ENCODE peak calls at places on chromosomes 5 and 9, in seven cellular contexts. O is WERI-Rb-1, W is Peyer's patch, A is HepG2, J is lower lobe of right lung, G is GM12865, L is left ventricle myocardium inferior. C is an unnamed sample.

GRCh38 chr9:91116226-91116625 is 245.5 kb downstream of the AUH start:
- DNase-seq in O (no peak), L (no peak), J (no peak), W (no peak), G (no peak), A (no peak), C (no peak)

GRCh38 chr9:70478963-70479641 is 64.6 kb upstream of the KLF9 start:
- DNase-seq in A (no peak), O (no peak), L (no peak), W (peak), J (peak), G (no peak), C (peak)

GRCh38 chr9:122176916-122177315 is 17.2 kb downstream of the MORN5 start:
- DNase-seq in L (no peak), A (no peak), G (no peak), O (no peak), J (no peak), W (no peak), C (no peak)

GRCh38 chr5:36691993-36692392 is 85.6 kb downstream of the SLC1A3 start:
- DNase-seq in W (no peak), L (peak), G (no peak), O (no peak), J (no peak), A (no peak), C (no peak)

GRCh38 chr9:134891713-134892112 is 11.1 kb downstream of the FCN2 start:
- DNase-seq in L (no peak), W (no peak), O (no peak), A (no peak), G (no peak), J (peak), C (no peak)

GRCh38 chr9:119722384-119722783 is 353.1 kb upstream of the BRINP1 start:
- DNase-seq in L (no peak), A (no peak), O (no peak), W (no peak), J (no peak), G (no peak), C (no peak)

GRCh38 chr5:145350501-145350900 is 484.6 kb downstream of the PRELID2 start:
- DNase-seq in A (no peak), J (no peak), L (no peak), W (no peak), G (no peak), O (no peak), C (no peak)

GRCh38 chr9:134355561-134356278 is 29.5 kb downstream of the RXRA start:
- DNase-seq in O (no peak), G (no peak), L (no peak), J (peak), A (no peak), W (peak), C (no peak)

GRCh38 chr5:75952963-75953362 is 130.2 kb upstream of the SV2C start:
- DNase-seq in J (no peak), G (no peak), W (no peak), O (no peak), A (no peak), L (no peak), C (no peak)

GRCh38 chr9:121721770-121722169 is 70.3 kb downstream of the DAB2IP start:
- DNase-seq in L (peak), O (no peak), W (no peak), A (no peak), G (no peak), J (no peak), C (no peak)

GRCh38 chr5:158313739-158314464 is 455.0 kb upstream of the CLINT1 start:
- DNase-seq in J (no peak), L (no peak), A (no peak), W (no peak), G (no peak), O (no peak), C (no peak)

GRCh38 chr9:6216951-6217350 is 1.3 kb downstream of the IL33 start:
- DNase-seq in G (no peak), L (no peak), J (no peak), O (no peak), A (no peak), W (no peak), C (no peak)

GRCh38 chr9:6219040-6219439 is 3.4 kb downstream of the IL33 start:
- DNase-seq in A (no peak), O (no peak), L (no peak), J (no peak), W (no peak), G (no peak), C (no peak)

GRCh38 chr9:6219981-6220380 is 4.4 kb downstream of the IL33 start:
- DNase-seq in L (no peak), A (no peak), J (no peak), G (no peak), O (no peak), W (no peak), C (no peak)

GRCh38 chr9:6216002-6216401 is 395 bp downstream of the IL33 start:
- DNase-seq in L (no peak), J (no peak), A (no peak), G (no peak), O (no peak), W (no peak), C (no peak)

DNA sequence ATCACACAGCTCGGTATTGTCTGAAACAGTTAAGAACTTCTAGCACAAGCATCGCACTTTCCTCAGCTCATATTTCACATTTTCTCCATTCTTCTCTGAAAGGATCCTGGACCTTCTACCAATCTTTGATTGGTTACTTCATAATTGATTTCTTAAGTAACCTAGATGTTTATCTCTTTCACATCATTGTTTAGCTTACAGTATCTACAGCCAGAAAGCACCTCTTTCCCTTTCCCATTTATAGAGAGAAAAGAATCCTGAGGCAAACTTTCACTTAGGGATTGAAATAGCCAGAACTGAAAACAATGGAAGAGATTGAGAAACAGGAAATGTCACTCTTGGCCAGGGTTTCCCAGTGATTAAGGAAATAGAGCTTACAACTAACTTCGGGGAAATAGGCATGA is 2.5 kb downstream of the IL33 start:
- DNase-seq in J (no peak), G (no peak), W (no peak), O (no peak), A (no peak), L (no peak), C (no peak)
- H3K4me3 ChIP-seq in J (peak), G (no peak), W (no peak), O (no peak), A (no peak), L (peak), C (peak)

GRCh38 chr5:139296198-139296597 is 2.7 kb downstream of the MATR3 start:
- DNase-seq in L (no peak), W (no peak), G (no peak), J (no peak), A (no peak), O (no peak), C (no peak)
- H3K4me3 ChIP-seq in L (peak), W (no peak), G (peak), J (peak), A (peak), O (no peak), C (peak)

GRCh38 chr9:84174486-84174885 is 166.1 kb downstream of the SLC28A3 start:
- DNase-seq in W (no peak), A (no peak), J (no peak), L (no peak), G (no peak), O (no peak), C (no peak)

GRCh38 chr9:84170521-84171141 is 169.9 kb downstream of the SLC28A3 start:
- DNase-seq in W (peak), O (peak), L (peak), J (peak), G (no peak), A (peak), C (peak)

GRCh38 chr9:84177397-84177796 is 163.2 kb downstream of the SLC28A3 start:
- DNase-seq in O (no peak), W (no peak), G (no peak), J (no peak), A (no peak), L (no peak), C (no peak)

GRCh38 chr9:84169240-84169639 is 171.3 kb downstream of the SLC28A3 start:
- DNase-seq in O (no peak), L (no peak), W (no peak), G (no peak), J (no peak), A (no peak), C (no peak)

GRCh38 chr9:84173961-84174360 is 166.6 kb downstream of the SLC28A3 start:
- DNase-seq in G (no peak), L (no peak), W (no peak), A (no peak), J (no peak), O (no peak), C (no peak)
- H3K4me3 ChIP-seq in G (no peak), L (no peak), W (no peak), A (no peak), J (no peak), O (no peak), C (no peak)

GRCh38 chr5:172681421-172681820 is 40.4 kb downstream of the NEURL1B start:
- DNase-seq in A (no peak), J (no peak), L (no peak), G (no peak), O (no peak), W (no peak), C (no peak)

GRCh38 chr5:172683696-172684464 is 42.8 kb downstream of the NEURL1B start:
- DNase-seq in L (no peak), A (no peak), W (peak), O (no peak), J (no peak), G (no peak), C (no peak)

GRCh38 chr5:172685036-172685435 is 44.0 kb downstream of the NEURL1B start:
- DNase-seq in L (no peak), G (no peak), J (no peak), A (no peak), O (no peak), W (no peak), C (no peak)

GRCh38 chr5:172680921-172681320 is 39.9 kb downstream of the NEURL1B start:
- DNase-seq in G (peak), A (no peak), O (no peak), W (no peak), L (no peak), J (no peak), C (no peak)

DNA sequence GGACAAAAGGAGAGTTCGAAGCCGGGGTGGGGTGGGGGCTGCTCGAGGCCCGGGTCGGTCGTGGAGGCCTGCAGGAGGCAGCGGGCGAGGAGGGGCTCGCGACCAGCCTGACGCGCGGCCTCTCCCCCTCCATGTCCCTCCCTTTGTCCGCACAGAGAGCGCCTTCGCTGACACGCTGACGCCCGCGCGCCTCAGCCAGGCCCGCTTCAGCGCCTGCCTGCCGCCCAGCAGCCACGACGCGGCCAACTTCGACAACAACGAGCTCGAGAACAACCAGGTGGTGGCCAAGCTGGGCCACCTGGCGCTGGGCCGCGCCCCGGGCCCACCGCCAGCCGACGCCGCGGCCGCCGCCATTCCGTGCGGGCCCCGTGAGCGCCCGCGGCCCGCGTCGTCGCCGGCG is 42.2 kb downstream of the NEURL1B start:
- DNase-seq in O (no peak), W (no peak), A (no peak), J (no peak), G (no peak), L (no peak), C (no peak)
- H3K4me3 ChIP-seq in O (no peak), W (no peak), A (no peak), J (no peak), G (no peak), L (no peak), C (no peak)

GRCh38 chr9:114153761-114154596 is 1.4 kb upstream of the COL27A1 start:
- DNase-seq in A (peak), W (no peak), O (peak), J (no peak), G (no peak), L (no peak), C (no peak)
- H3K4me3 ChIP-seq in A (peak), W (peak), O (peak), J (peak), G (no peak), L (peak), C (peak)